ENCODE peak calls at places on chromosome 18, in five cellular contexts. One of them, this sample, is unnamed.
A peak's percentile ranks its signal among the peaks of the same experiment; 100 is the strongest.

GRCh38 chr18:62672600-62672999 is 42.7 kb upstream of the PHLPP1 start:
- DNase-seq in cardiac fibroblast: no peak
- DNase-seq in anterior cingulate cortex: no peak
- DNase-seq in amniotic epithelial cell: no peak
- DNase-seq in stimulated activated CD4-positive, alpha-beta T cell treated with anti-CD3 and anti-CD28 coated beads, Interleukin-2, amount 100 ng/mL, for 24 hours: no peak
- DNase-seq in this sample: no peak

GRCh38 chr18:7902399-7902839 is 335.3 kb downstream of the PTPRM start:
- DNase-seq in amniotic epithelial cell: peak; percentile 89
- DNase-seq in stimulated activated CD4-positive, alpha-beta T cell treated with anti-CD3 and anti-CD28 coated beads, Interleukin-2, amount 100 ng/mL, for 24 hours: no peak
- DNase-seq in anterior cingulate cortex: no peak
- DNase-seq in cardiac fibroblast: peak; percentile 57
- DNase-seq in this sample: peak; percentile 58

GRCh38 chr18:13480856-13481255 is 245.5 kb downstream of the FAM210A start:
- DNase-seq in anterior cingulate cortex: no peak
- DNase-seq in amniotic epithelial cell: no peak
- DNase-seq in stimulated activated CD4-positive, alpha-beta T cell treated with anti-CD3 and anti-CD28 coated beads, Interleukin-2, amount 100 ng/mL, for 24 hours: no peak
- DNase-seq in cardiac fibroblast: no peak
- DNase-seq in this sample: no peak

GRCh38 chr18:76425299-76426101 is 69.5 kb downstream of the ZNF516 start:
- DNase-seq in cardiac fibroblast: no peak
- DNase-seq in stimulated activated CD4-positive, alpha-beta T cell treated with anti-CD3 and anti-CD28 coated beads, Interleukin-2, amount 100 ng/mL, for 24 hours: no peak
- DNase-seq in amniotic epithelial cell: peak; percentile 76
- DNase-seq in anterior cingulate cortex: no peak
- DNase-seq in this sample: peak; percentile 14

GRCh38 chr18:63994783-63995399 is 25.0 kb downstream of the SERPINB8 start:
- DNase-seq in amniotic epithelial cell: peak; percentile 51
- DNase-seq in anterior cingulate cortex: peak; percentile 7
- DNase-seq in stimulated activated CD4-positive, alpha-beta T cell treated with anti-CD3 and anti-CD28 coated beads, Interleukin-2, amount 100 ng/mL, for 24 hours: peak; percentile 42
- DNase-seq in cardiac fibroblast: peak; percentile 75
- DNase-seq in this sample: peak; percentile 70

GRCh38 chr18:35371412-35372195 is 5.5 kb downstream of the ZNF396 start:
- DNase-seq in anterior cingulate cortex: no peak
- DNase-seq in stimulated activated CD4-positive, alpha-beta T cell treated with anti-CD3 and anti-CD28 coated beads, Interleukin-2, amount 100 ng/mL, for 24 hours: no peak
- DNase-seq in cardiac fibroblast: no peak
- DNase-seq in amniotic epithelial cell: peak; percentile 61
- DNase-seq in this sample: peak; percentile 13

GRCh38 chr18:3595282-3596273 is 145.6 kb downstream of the TGIF1 start:
- DNase-seq in anterior cingulate cortex: no peak
- DNase-seq in cardiac fibroblast: peak; percentile 95
- DNase-seq in stimulated activated CD4-positive, alpha-beta T cell treated with anti-CD3 and anti-CD28 coated beads, Interleukin-2, amount 100 ng/mL, for 24 hours: peak; percentile 42
- DNase-seq in amniotic epithelial cell: peak; percentile 98
- DNase-seq in this sample: peak; percentile 94

GRCh38 chr18:11324956-11325873 is 175.8 kb upstream of the PIEZO2 start:
- DNase-seq in anterior cingulate cortex: no peak
- DNase-seq in stimulated activated CD4-positive, alpha-beta T cell treated with anti-CD3 and anti-CD28 coated beads, Interleukin-2, amount 100 ng/mL, for 24 hours: no peak
- DNase-seq in cardiac fibroblast: peak; percentile 67
- DNase-seq in amniotic epithelial cell: peak; percentile 91
- DNase-seq in this sample: peak; percentile 71

GRCh38 chr18:26268454-26268853 is 42.2 kb downstream of the TAF4B start:
- DNase-seq in stimulated activated CD4-positive, alpha-beta T cell treated with anti-CD3 and anti-CD28 coated beads, Interleukin-2, amount 100 ng/mL, for 24 hours: no peak
- DNase-seq in anterior cingulate cortex: no peak
- DNase-seq in cardiac fibroblast: no peak
- DNase-seq in amniotic epithelial cell: peak; percentile 69
- DNase-seq in this sample: no peak

This sample was measured in fibroblast of pulmonary artery.